ENCODE peak calls at places on chromosomes 1 and 21, in six cellular contexts. T is uterus; D is foreskin fibroblast; U is CD8-positive, alpha-beta memory T cell; Y is GM04504; E is NCI-H1092 treated with DMSO at 0.1 percent for 48 hours. O is an unnamed sample.

GRCh38 chr1:50570064-50570463 is 146.8 kb upstream of the DMRTA2 start:
- DNase-seq in U (no peak), E (no peak), Y (no peak), D (no peak), T (no peak), O (no peak)

GRCh38 chr1:102837551-102837950 is 270.8 kb downstream of the COL11A1 start:
- DNase-seq in T (no peak), U (no peak), Y (no peak), E (no peak), D (no peak), O (no peak)

GRCh38 chr1:169595764-169596711 is 9.8 kb upstream of the F5 start:
- DNase-seq in D (peak), Y (no peak), T (no peak), U (no peak), E (no peak), O (no peak)

GRCh38 chr1:183757061-183757460 is 47.9 kb upstream of the RGL1 start:
- DNase-seq in E (no peak), Y (peak), D (peak), U (no peak), T (no peak), O (no peak)

GRCh38 chr1:246482780-246483179 is 24.3 kb downstream of the SMYD3 start:
- DNase-seq in D (no peak), T (no peak), Y (no peak), E (no peak), U (no peak), O (no peak)

GRCh38 chr21:31343680-31344480 is at the start of gene TIAM1:
- DNase-seq in E (peak), U (no peak), Y (no peak), D (peak), T (no peak), O (peak)

GRCh38 chr1:30420519-30421050 is 302.8 kb downstream of the MATN1 start:
- DNase-seq in T (peak), U (no peak), E (no peak), Y (no peak), D (no peak), O (peak)

GRCh38 chr1:210340751-210341328 is 12.1 kb downstream of the HHAT start:
- DNase-seq in E (no peak), Y (no peak), T (no peak), U (no peak), D (no peak), O (no peak)

GRCh38 chr1:47738560-47739182 is 258.5 kb downstream of the TRABD2B start:
- DNase-seq in T (no peak), D (peak), Y (peak), E (peak), U (no peak), O (peak)